ENCODE peak calls at places on chromosomes 5 and 9, in ten cellular contexts. A is BE2C, R is spleen, I is memory B cell, O is astrocyte of the cerebellum, Y is DMS153, F is OCI-M1, W is frontal cortex, H is GM20000, X is HCT116. E is an unnamed sample.
A peak's percentile ranks its signal among the peaks of the same experiment; 100 is the strongest.

GRCh38 chr5:43401827-43402226 is 10.4 kb downstream of the CCL28 start:
- DNase-seq in R (no peak), X (peak; percentile 19), W (no peak), Y (no peak), A (no peak), F (peak; percentile 26), O (no peak), H (no peak), I (no peak), E (no peak)

GRCh38 chr9:33285502-33285901 is 4.8 kb upstream of the NFX1 start:
- DNase-seq in F (no peak), X (no peak), W (no peak), R (no peak), Y (no peak), I (no peak), H (no peak), O (no peak), A (no peak), E (no peak)

GRCh38 chr9:2290382-2290781 is 275.2 kb downstream of the SMARCA2 start:
- DNase-seq in X (no peak), H (no peak), O (no peak), R (no peak), A (no peak), W (no peak), Y (peak; percentile 33), I (no peak), F (no peak), E (no peak)

GRCh38 chr5:149257875-149258705 is 13.6 kb upstream of the AFAP1L1 start:
- DNase-seq in X (no peak), Y (no peak), F (no peak), H (no peak), A (no peak), O (no peak), R (no peak), I (no peak), W (no peak), E (no peak)

GRCh38 chr5:173547579-173547978 is 68.9 kb downstream of the BOD1 start:
- DNase-seq in Y (no peak), O (peak; percentile 16), H (no peak), R (no peak), I (no peak), X (no peak), F (no peak), W (no peak), A (no peak), E (no peak)

GRCh38 chr5:34686762-34687268 is 30.7 kb downstream of the RAI14 start:
- DNase-seq in R (no peak), I (no peak), O (peak; percentile 95), F (peak; percentile 90), W (no peak), X (peak; percentile 94), A (no peak), Y (no peak), H (no peak), E (no peak)

GRCh38 chr9:88824711-88825110 is 166.6 kb upstream of the S1PR3 start:
- DNase-seq in F (no peak), W (no peak), H (no peak), Y (no peak), X (no peak), I (no peak), A (no peak), R (no peak), O (no peak), E (no peak)

GRCh38 chr9:98992885-98993569 is 49.3 kb downstream of the COL15A1 start:
- DNase-seq in W (no peak), R (no peak), O (no peak), H (no peak), I (no peak), A (no peak), X (no peak), Y (no peak), F (no peak), E (no peak)

GRCh38 chr5:132751444-132751843 is 4.2 kb downstream of the CCNI2 start:
- DNase-seq in W (no peak), I (no peak), A (no peak), F (no peak), X (no peak), O (peak; percentile 69), R (no peak), Y (no peak), H (peak; percentile 82), E (no peak)

GRCh38 chr5:71482132-71482531 is 26.7 kb downstream of the BDP1 start:
- DNase-seq in A (no peak), Y (no peak), W (no peak), F (no peak), X (no peak), I (no peak), O (peak; percentile 13), R (no peak), H (no peak), E (no peak)

GRCh38 chr5:38596997-38597396 is 40.6 kb upstream of the LIFR start:
- DNase-seq in W (no peak), Y (no peak), H (no peak), X (no peak), I (no peak), R (no peak), A (no peak), F (no peak), O (no peak), E (no peak)

GRCh38 chr5:106361905-106362304 is 1308.8 kb downstream of the EFNA5 start:
- DNase-seq in A (no peak), W (no peak), H (no peak), X (no peak), I (no peak), R (no peak), O (no peak), F (no peak), Y (no peak), E (no peak)

GRCh38 chr5:17154211-17154996 is 63.0 kb upstream of the BASP1 start:
- DNase-seq in I (no peak), F (peak; percentile 54), H (no peak), O (no peak), A (no peak), Y (no peak), R (no peak), W (no peak), X (no peak), E (no peak)

GRCh38 chr9:21505425-21506179 is 23.5 kb upstream of the IFNE start:
- DNase-seq in H (no peak), O (no peak), Y (no peak), A (no peak), X (no peak), F (no peak), R (no peak), I (no peak), W (no peak), E (no peak)

GRCh38 chr5:1737790-1738405 is 61.7 kb downstream of the MRPL36 start:
- DNase-seq in X (peak; percentile 22), R (no peak), Y (no peak), O (no peak), H (peak; percentile 80), I (peak; percentile 25), A (no peak), F (peak; percentile 23), W (no peak), E (peak; percentile 34)

GRCh38 chr5:10301842-10302610 is 5.7 kb downstream of the CMBL start:
- DNase-seq in X (no peak), I (no peak), R (peak; percentile 86), H (no peak), O (no peak), W (no peak), F (peak; percentile 33), Y (peak; percentile 39), A (no peak), E (no peak)

GRCh38 chr5:130541617-130542221 is 623.3 kb downstream of the HINT1 start:
- DNase-seq in I (no peak), A (no peak), Y (no peak), X (no peak), W (no peak), R (no peak), F (peak; percentile 86), H (no peak), O (peak; percentile 86), E (no peak)

GRCh38 chr5:61919920-61920319 is 386.1 kb upstream of the KIF2A start:
- DNase-seq in R (no peak), A (no peak), F (no peak), H (no peak), X (no peak), O (no peak), I (no peak), Y (peak; percentile 49), W (no peak), E (no peak)

GRCh38 chr9:82490019-82490499 is 501.5 kb downstream of the SPATA31D1 start:
- DNase-seq in I (no peak), A (no peak), X (no peak), W (no peak), Y (no peak), H (no peak), O (peak; percentile 89), F (no peak), R (no peak), E (no peak)

GRCh38 chr9:126591083-126591482 is 22.6 kb upstream of the LMX1B start:
- DNase-seq in R (no peak), A (peak; percentile 71), X (no peak), W (no peak), O (no peak), Y (no peak), F (no peak), I (no peak), H (no peak), E (no peak)

GRCh38 chr5:154740957-154741356 is 14.2 kb upstream of the LARP1 start:
- DNase-seq in W (peak; percentile 33), O (peak; percentile 35), F (no peak), X (no peak), Y (no peak), I (no peak), R (no peak), H (no peak), A (peak; percentile 57), E (no peak)

GRCh38 chr9:77475641-77476473 is 172.3 kb downstream of the GNA14 start:
- DNase-seq in R (no peak), H (peak; percentile 61), X (no peak), I (no peak), W (no peak), F (no peak), A (no peak), O (no peak), Y (peak; percentile 58), E (no peak)

GRCh38 chr5:32283061-32283460 is 29.7 kb downstream of the MTMR12 start:
- DNase-seq in F (no peak), I (no peak), A (no peak), Y (no peak), R (no peak), O (no peak), W (no peak), H (no peak), X (no peak), E (no peak)

GRCh38 chr5:163503106-163504090 is 2.0 kb upstream of the MAT2B start:
- DNase-seq in X (peak; percentile 69), I (no peak), O (no peak), R (peak; percentile 75), W (peak; percentile 36), H (peak; percentile 44), F (peak; percentile 92), Y (no peak), A (peak; percentile 45), E (peak; percentile 40)

GRCh38 chr9:134167530-134167931 is 3.2 kb upstream of the RNU6ATAC start:
- DNase-seq in A (no peak), R (peak; percentile 62), F (no peak), Y (no peak), H (no peak), X (no peak), O (no peak), W (no peak), I (no peak), E (no peak)

GRCh38 chr5:36147681-36148080 is 4.0 kb downstream of the LMBRD2 start:
- DNase-seq in H (no peak), A (no peak), O (no peak), Y (no peak), W (no peak), I (no peak), R (no peak), F (no peak), X (no peak), E (no peak)

GRCh38 chr5:96432245-96433065 is 593 bp downstream of the PCSK1 start:
- DNase-seq in H (no peak), W (no peak), A (peak; percentile 71), I (no peak), F (no peak), Y (peak; percentile 53), O (peak; percentile 75), R (no peak), X (no peak), E (no peak)

GRCh38 chr5:543755-544674 is 19.8 kb upstream of the SLC9A3 start:
- DNase-seq in X (no peak), R (peak; percentile 94), O (no peak), W (no peak), I (peak; percentile 84), Y (no peak), A (peak; percentile 4), F (peak; percentile 70), H (peak; percentile 93), E (peak; percentile 83)

E was measured in CMK.